ENCODE peak calls at places on chromosomes 1 and 21, in six cellular contexts. E is NAMALWA; X is stimulated activated CD4-positive, alpha-beta T cell treated with anti-CD3 and anti-CD28 coated beads, Interleukin-15, amount 100 ng/mL, for 24 hours; Q is neuronal stem cell; W is GM13976; M is mucosa of descending colon. H is an unnamed sample.

GRCh38 chr1:10101929-10102328 is 69.2 kb downstream of the UBE4B start:
- DNase-seq in M (no peak), W (no peak), E (peak; percentile 26), X (no peak), Q (no peak), H (no peak)

GRCh38 chr21:8990326-8991087 is 1530.9 kb upstream of the TPTE start:
- DNase-seq in Q (no peak), W (no peak), X (no peak), M (no peak), E (peak; percentile 23), H (no peak)

GRCh38 chr1:208127791-208128408 is 116.3 kb downstream of the PLXNA2 start:
- DNase-seq in X (no peak), E (no peak), Q (no peak), M (no peak), W (no peak), H (no peak)

GRCh38 chr1:42928859-42929258 is 29.8 kb downstream of the SLC2A1 start:
- DNase-seq in W (peak; percentile 10), Q (no peak), E (no peak), M (no peak), X (no peak), H (no peak)

GRCh38 chr1:243471026-243471685 is 215.3 kb downstream of the SDCCAG8 start:
- DNase-seq in Q (no peak), W (no peak), X (no peak), M (no peak), E (no peak), H (no peak)

GRCh38 chr1:111082421-111083192 is 57.3 kb downstream of the DRAM2 start:
- DNase-seq in X (no peak), W (peak; percentile 5), E (no peak), Q (no peak), M (no peak), H (no peak)

GRCh38 chr1:12543747-12544146 is 74.3 kb downstream of the DHRS3 start:
- DNase-seq in M (no peak), W (no peak), E (no peak), Q (no peak), X (no peak), H (no peak)

GRCh38 chr1:24567792-24568388 is 12.0 kb downstream of the NCMAP start:
- DNase-seq in Q (no peak), W (no peak), E (no peak), X (no peak), M (peak; percentile 82), H (peak; percentile 50)

GRCh38 chr21:26966360-26966977 is 419 bp downstream of the ADAMTS5 start:
- DNase-seq in M (peak; percentile 38), E (no peak), X (peak; percentile 1), Q (no peak), W (no peak), H (no peak)